ENCODE peak calls at places on chromosomes 11 and 22, in eight cellular contexts. One of them, this sample, is unnamed. For H3K9me3, the result is how much of the 10 kb centered on the place peaks cover.

GRCh38 chr11:60127311-60127811 is 38.9 kb downstream of the MS4A2 start:
- DNase-seq in K562: no peak
- DNase-seq in A549: no peak
- DNase-seq in Peyer's patch: no peak
- DNase-seq in IMR-90: no peak
- DNase-seq in sigmoid colon: no peak
- DNase-seq in spleen: no peak
- DNase-seq in ovary: no peak
- DNase-seq in this sample: no peak

GRCh38 chr11:17828311-17828751 is 93.8 kb downstream of the KCNC1 start:
- DNase-seq in K562: no peak
- DNase-seq in A549: no peak
- DNase-seq in Peyer's patch: no peak
- DNase-seq in IMR-90: peak
- DNase-seq in sigmoid colon: peak
- DNase-seq in spleen: no peak
- DNase-seq in ovary: peak
- DNase-seq in this sample: peak

GRCh38 chr11:74141274-74141695 is 29.5 kb downstream of the C2CD3 start:
- DNase-seq in K562: no peak
- DNase-seq in A549: peak
- DNase-seq in Peyer's patch: no peak
- DNase-seq in IMR-90: no peak
- DNase-seq in sigmoid colon: no peak
- DNase-seq in spleen: no peak
- DNase-seq in ovary: no peak
- DNase-seq in this sample: no peak

GRCh38 chr11:1323779-1324178 is 14.3 kb upstream of the TOLLIP start:
- DNase-seq in K562: no peak
- DNase-seq in A549: no peak
- DNase-seq in Peyer's patch: no peak
- DNase-seq in IMR-90: no peak
- DNase-seq in sigmoid colon: no peak
- DNase-seq in spleen: no peak
- DNase-seq in ovary: no peak
- DNase-seq in this sample: no peak

GRCh38 chr11:32962016-32962415 is 53.7 kb upstream of the DEPDC7 start:
- DNase-seq in K562: no peak
- DNase-seq in A549: no peak
- DNase-seq in Peyer's patch: no peak
- DNase-seq in IMR-90: peak
- DNase-seq in sigmoid colon: no peak
- DNase-seq in spleen: no peak
- DNase-seq in ovary: no peak
- DNase-seq in this sample: no peak

GRCh38 chr22:30333707-30334087 is 7.0 kb upstream of the TBC1D10A start:
- DNase-seq in K562: no peak
- DNase-seq in A549: no peak
- DNase-seq in Peyer's patch: no peak
- DNase-seq in IMR-90: no peak
- DNase-seq in sigmoid colon: no peak
- DNase-seq in spleen: no peak
- DNase-seq in ovary: no peak
- DNase-seq in this sample: no peak

GRCh38 chr11:125313271-125314222 is 149.0 kb downstream of the PKNOX2 start:
- DNase-seq in K562: no peak
- DNase-seq in A549: no peak
- DNase-seq in Peyer's patch: no peak
- DNase-seq in IMR-90: peak
- DNase-seq in sigmoid colon: no peak
- DNase-seq in spleen: no peak
- DNase-seq in ovary: no peak
- DNase-seq in this sample: peak

GRCh38 chr11:121931748-121932352 is 184.2 kb downstream of the BLID start:
- DNase-seq in K562: no peak
- DNase-seq in A549: no peak
- DNase-seq in Peyer's patch: no peak
- DNase-seq in IMR-90: peak
- DNase-seq in sigmoid colon: no peak
- DNase-seq in spleen: no peak
- DNase-seq in ovary: no peak
- DNase-seq in this sample: no peak

GRCh38 chr22:33828302-33828701 is 92.0 kb downstream of the LARGE1 start:
- DNase-seq in K562: no peak
- DNase-seq in A549: no peak
- DNase-seq in Peyer's patch: no peak
- DNase-seq in IMR-90: no peak
- DNase-seq in sigmoid colon: no peak
- DNase-seq in spleen: no peak
- DNase-seq in ovary: no peak
- DNase-seq in this sample: no peak

GRCh38 chr22:43885319-43885671 is 6.5 kb downstream of the PNPLA5 start:
- DNase-seq in K562: no peak
- DNase-seq in A549: no peak
- DNase-seq in Peyer's patch: no peak
- DNase-seq in IMR-90: no peak
- DNase-seq in sigmoid colon: peak
- DNase-seq in spleen: no peak
- DNase-seq in ovary: no peak
- DNase-seq in this sample: no peak

GRCh38 chr11:95698939-95699562 is 90.5 kb downstream of the FAM76B start:
- DNase-seq in K562: no peak
- DNase-seq in A549: no peak
- DNase-seq in Peyer's patch: no peak
- DNase-seq in IMR-90: peak
- DNase-seq in sigmoid colon: no peak
- DNase-seq in spleen: no peak
- DNase-seq in ovary: no peak
- DNase-seq in this sample: no peak

GRCh38 chr11:10205928-10206327 is 88.1 kb downstream of the SBF2 start:
- DNase-seq in K562: no peak
- DNase-seq in A549: no peak
- DNase-seq in Peyer's patch: no peak
- DNase-seq in IMR-90: no peak
- DNase-seq in sigmoid colon: no peak
- DNase-seq in spleen: no peak
- DNase-seq in ovary: no peak
- DNase-seq in this sample: no peak

DNA sequence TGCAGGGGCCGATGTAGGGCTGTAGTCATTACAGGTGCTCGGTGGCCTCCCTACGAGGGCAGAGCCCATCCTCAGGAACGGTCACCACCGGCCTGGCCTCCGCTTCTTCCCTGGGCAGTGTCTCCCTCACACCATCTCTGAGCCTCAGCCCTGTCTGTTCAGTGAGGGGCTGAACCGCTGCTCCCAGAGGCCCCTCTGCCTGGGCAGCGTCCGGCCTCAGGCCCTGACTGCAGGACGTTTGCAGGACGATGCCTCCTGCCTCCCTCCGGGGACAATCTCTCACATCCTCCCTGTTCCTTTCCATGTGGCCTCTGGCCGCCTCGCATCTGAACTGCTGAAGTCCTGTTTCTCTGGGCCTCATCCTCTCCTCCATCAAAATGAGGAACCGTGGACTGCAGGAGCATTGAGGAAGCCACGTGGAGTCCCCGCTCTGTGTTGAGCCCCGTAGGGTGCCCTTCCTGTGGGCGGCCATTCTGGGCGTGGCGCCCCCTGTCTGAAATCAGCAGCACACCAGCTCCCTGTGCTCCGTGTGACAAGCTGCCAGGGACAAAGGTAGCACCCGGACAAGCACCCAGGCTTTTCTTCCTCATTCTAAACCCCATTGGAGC is 933.5 kb downstream of the BRD1 start:
- DNase-seq in K562: peak
- DNase-seq in A549: no peak
- DNase-seq in Peyer's patch: peak
- DNase-seq in IMR-90: no peak
- DNase-seq in sigmoid colon: no peak
- DNase-seq in spleen: peak
- DNase-seq in ovary: no peak
- DNase-seq in this sample: peak
- TF ChIP-seq CTCF in K562: peak
- TF ChIP-seq CTCF in A549: no peak
- TF ChIP-seq CTCF in Peyer's patch: no peak
- TF ChIP-seq CTCF in IMR-90: no peak
- TF ChIP-seq CTCF in sigmoid colon: no peak
- TF ChIP-seq CTCF in spleen: no peak
- TF ChIP-seq CTCF in ovary: no peak
- TF ChIP-seq CTCF in this sample: no peak

DNA sequence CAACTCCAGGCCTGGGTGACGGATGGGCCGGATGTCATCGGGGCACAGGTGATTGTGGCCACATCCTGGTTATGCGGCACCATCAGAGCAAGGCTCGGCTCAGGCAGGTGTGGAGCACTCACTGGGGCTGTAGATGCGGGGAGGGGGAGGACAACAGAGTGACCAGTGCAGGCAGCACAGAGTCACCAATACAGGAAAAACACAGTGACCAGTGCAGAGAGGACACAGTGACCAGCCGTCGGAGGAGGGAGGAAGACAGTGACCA is 209.1 kb downstream of the BRD1 start:
- DNase-seq in K562: no peak
- DNase-seq in A549: no peak
- DNase-seq in Peyer's patch: no peak
- DNase-seq in IMR-90: no peak
- DNase-seq in sigmoid colon: peak
- DNase-seq in spleen: peak
- DNase-seq in ovary: no peak
- DNase-seq in this sample: no peak
- H3K9me3 ChIP-seq in K562: under half
- H3K9me3 ChIP-seq in A549: under half
- H3K9me3 ChIP-seq in Peyer's patch: under half
- H3K9me3 ChIP-seq in IMR-90: half or more
- H3K9me3 ChIP-seq in sigmoid colon: under half
- H3K9me3 ChIP-seq in spleen: under half
- H3K9me3 ChIP-seq in ovary: under half
- H3K9me3 ChIP-seq in this sample: under half

GRCh38 chr22:38735126-38735464 is 20.7 kb downstream of the SUN2 start:
- DNase-seq in K562: no peak
- DNase-seq in A549: no peak
- DNase-seq in Peyer's patch: no peak
- DNase-seq in IMR-90: no peak
- DNase-seq in sigmoid colon: no peak
- DNase-seq in spleen: peak
- DNase-seq in ovary: no peak
- DNase-seq in this sample: no peak
- TF ChIP-seq POLR2A in K562: no peak
- TF ChIP-seq POLR2A in A549: no peak
- TF ChIP-seq POLR2A in Peyer's patch: no peak
- TF ChIP-seq POLR2A in IMR-90: no peak
- TF ChIP-seq POLR2A in sigmoid colon: no peak
- TF ChIP-seq POLR2A in spleen: no peak
- TF ChIP-seq POLR2A in ovary: no peak
- TF ChIP-seq POLR2A in this sample: no peak

GRCh38 chr11:36540998-36541397 is 26.8 kb upstream of the RAG1 start:
- DNase-seq in K562: no peak
- DNase-seq in A549: peak
- DNase-seq in Peyer's patch: no peak
- DNase-seq in IMR-90: peak
- DNase-seq in sigmoid colon: no peak
- DNase-seq in spleen: no peak
- DNase-seq in ovary: no peak
- DNase-seq in this sample: peak
- TF ChIP-seq CTCF in K562: peak
- TF ChIP-seq CTCF in A549: peak
- TF ChIP-seq CTCF in Peyer's patch: no peak
- TF ChIP-seq CTCF in IMR-90: peak
- TF ChIP-seq CTCF in sigmoid colon: no peak
- TF ChIP-seq CTCF in spleen: peak
- TF ChIP-seq CTCF in ovary: no peak
- TF ChIP-seq CTCF in this sample: peak

DNA sequence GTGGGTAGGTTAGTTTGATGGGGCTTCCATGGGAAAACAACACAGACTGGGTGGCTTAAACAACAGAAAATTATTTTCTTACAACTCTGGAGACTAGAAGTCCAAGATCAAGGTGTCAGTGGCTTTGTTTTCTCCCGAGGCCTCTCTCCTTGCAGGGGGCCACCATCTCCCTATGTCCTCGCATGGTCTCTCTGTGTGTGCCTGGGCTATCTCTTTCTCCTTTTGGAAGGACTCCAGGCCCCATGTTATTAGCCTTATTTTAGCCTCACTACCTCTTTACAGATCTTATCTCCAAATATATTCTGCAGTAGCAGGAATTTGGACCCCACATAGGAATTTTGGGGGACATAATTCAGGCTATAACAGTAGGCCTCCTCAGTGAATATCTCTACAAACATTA is 372.7 kb upstream of the FAT3 start:
- DNase-seq in K562: no peak
- DNase-seq in A549: no peak
- DNase-seq in Peyer's patch: no peak
- DNase-seq in IMR-90: no peak
- DNase-seq in sigmoid colon: no peak
- DNase-seq in spleen: no peak
- DNase-seq in ovary: no peak
- DNase-seq in this sample: no peak
- H3K9me3 ChIP-seq in K562: under half
- H3K9me3 ChIP-seq in A549: under half
- H3K9me3 ChIP-seq in Peyer's patch: under half
- H3K9me3 ChIP-seq in IMR-90: under half
- H3K9me3 ChIP-seq in sigmoid colon: under half
- H3K9me3 ChIP-seq in spleen: under half
- H3K9me3 ChIP-seq in ovary: under half
- H3K9me3 ChIP-seq in this sample: under half

GRCh38 chr11:115665958-115666357 is 161.7 kb upstream of the CADM1 start:
- DNase-seq in K562: no peak
- DNase-seq in A549: no peak
- DNase-seq in Peyer's patch: no peak
- DNase-seq in IMR-90: peak
- DNase-seq in sigmoid colon: peak
- DNase-seq in spleen: no peak
- DNase-seq in ovary: no peak
- DNase-seq in this sample: no peak

GRCh38 chr11:115664313-115664712 is 160.1 kb upstream of the CADM1 start:
- DNase-seq in K562: no peak
- DNase-seq in A549: no peak
- DNase-seq in Peyer's patch: no peak
- DNase-seq in IMR-90: no peak
- DNase-seq in sigmoid colon: no peak
- DNase-seq in spleen: no peak
- DNase-seq in ovary: no peak
- DNase-seq in this sample: no peak

GRCh38 chr11:115660072-115660805 is 156.0 kb upstream of the CADM1 start:
- DNase-seq in K562: no peak
- DNase-seq in A549: no peak
- DNase-seq in Peyer's patch: no peak
- DNase-seq in IMR-90: no peak
- DNase-seq in sigmoid colon: no peak
- DNase-seq in spleen: no peak
- DNase-seq in ovary: no peak
- DNase-seq in this sample: no peak

GRCh38 chr11:115665345-115665901 is 161.2 kb upstream of the CADM1 start:
- DNase-seq in K562: no peak
- DNase-seq in A549: no peak
- DNase-seq in Peyer's patch: no peak
- DNase-seq in IMR-90: no peak
- DNase-seq in sigmoid colon: peak
- DNase-seq in spleen: no peak
- DNase-seq in ovary: no peak
- DNase-seq in this sample: peak

GRCh38 chr11:115663790-115664189 is 159.6 kb upstream of the CADM1 start:
- DNase-seq in K562: no peak
- DNase-seq in A549: no peak
- DNase-seq in Peyer's patch: no peak
- DNase-seq in IMR-90: no peak
- DNase-seq in sigmoid colon: no peak
- DNase-seq in spleen: no peak
- DNase-seq in ovary: no peak
- DNase-seq in this sample: no peak
- TF ChIP-seq POLR2A in K562: no peak
- TF ChIP-seq POLR2A in A549: no peak
- TF ChIP-seq POLR2A in Peyer's patch: no peak
- TF ChIP-seq POLR2A in IMR-90: no peak
- TF ChIP-seq POLR2A in sigmoid colon: no peak
- TF ChIP-seq POLR2A in spleen: no peak
- TF ChIP-seq POLR2A in ovary: no peak
- TF ChIP-seq POLR2A in this sample: no peak

This sample was measured in heart left ventricle.